ENCODE peak calls at places on chromosomes 5 and 9, in eight cellular contexts. K, H, U, N, A, T, W and Q are unnamed samples.

GRCh38 chr9:99368341-99369326 is 146.6 kb downstream of the SEC61B start:
- DNase-seq in N (no peak), U (peak; percentile 81), K (no peak), A (no peak), T (no peak), H (no peak), W (peak; percentile 79), Q (no peak)

GRCh38 chr9:6014668-6015270 is 655 bp downstream of the RANBP6 start:
- DNase-seq in T (no peak), W (no peak), K (no peak), U (peak; percentile 30), N (no peak), A (peak; percentile 2), H (no peak), Q (peak; percentile 62)

GRCh38 chr9:86407022-86407421 is 52.8 kb upstream of the TUT7 start:
- DNase-seq in N (no peak), H (no peak), W (no peak), T (no peak), U (peak; percentile 41), K (no peak), A (no peak), Q (no peak)

GRCh38 chr9:76562511-76562911 is 103.5 kb downstream of the GCNT1 start:
- DNase-seq in W (no peak), U (peak; percentile 62), N (no peak), K (no peak), T (no peak), H (no peak), A (no peak), Q (no peak)

GRCh38 chr5:179180061-179180460 is 119.9 kb downstream of the ZNF354C start:
- DNase-seq in K (no peak), N (no peak), U (no peak), H (no peak), A (no peak), T (no peak), W (no peak), Q (no peak)

GRCh38 chr9:81389569-81389993 is 299.8 kb downstream of the TLE1 start:
- DNase-seq in W (no peak), U (peak; percentile 85), H (peak; percentile 47), T (no peak), N (no peak), K (no peak), A (no peak), Q (peak; percentile 95)

GRCh38 chr5:157729858-157730257 is 1.4 kb upstream of the THG1L start:
- DNase-seq in T (no peak), U (no peak), A (no peak), W (no peak), H (no peak), K (no peak), N (no peak), Q (no peak)

GRCh38 chr5:72584466-72584865 is 77.3 kb upstream of the ZNF366 start:
- DNase-seq in H (no peak), A (no peak), U (peak; percentile 31), T (no peak), W (no peak), N (no peak), K (no peak), Q (no peak)

GRCh38 chr9:81604306-81605153 is 84.8 kb downstream of the TLE1 start:
- DNase-seq in K (no peak), N (no peak), W (no peak), A (no peak), H (no peak), U (no peak), T (no peak), Q (no peak)

GRCh38 chr9:79057576-79057975 is 514.2 kb upstream of the TLE4 start:
- DNase-seq in N (no peak), W (no peak), T (no peak), U (peak; percentile 23), A (no peak), H (no peak), K (no peak), Q (no peak)

GRCh38 chr5:96687812-96688453 is 25.8 kb downstream of the CAST start:
- DNase-seq in W (no peak), U (peak; percentile 40), H (no peak), T (no peak), A (peak; percentile 19), K (no peak), N (no peak), Q (no peak)

GRCh38 chr9:115341401-115341800 is 223.4 kb upstream of the TNC start:
- DNase-seq in H (no peak), W (no peak), U (peak; percentile 53), K (no peak), T (no peak), A (no peak), N (no peak), Q (no peak)

GRCh38 chr9:136648746-136649145 is 14.0 kb upstream of the EGFL7 start:
- DNase-seq in W (no peak), U (no peak), H (no peak), K (no peak), T (no peak), A (no peak), N (no peak), Q (no peak)

GRCh38 chr9:38417003-38417965 is 7.0 kb downstream of the IGFBPL1 start:
- DNase-seq in N (no peak), T (no peak), H (no peak), U (peak; percentile 29), A (no peak), K (no peak), W (no peak), Q (no peak)

GRCh38 chr9:6243746-6244145 is 28.1 kb downstream of the IL33 start:
- DNase-seq in U (peak; percentile 65), N (no peak), H (no peak), W (no peak), T (no peak), A (no peak), K (no peak), Q (no peak)

GRCh38 chr9:34927061-34927460 is 31.0 kb upstream of the PHF24 start:
- DNase-seq in T (no peak), K (peak; percentile 37), W (no peak), U (no peak), H (no peak), N (no peak), A (no peak), Q (no peak)

GRCh38 chr5:90359073-90359804 is 50.3 kb downstream of the CETN3 start:
- DNase-seq in A (no peak), H (no peak), U (no peak), N (no peak), K (no peak), T (no peak), W (no peak), Q (no peak)

GRCh38 chr5:68898961-68899471 is 194.8 kb upstream of the SLC30A5 start:
- DNase-seq in N (no peak), A (no peak), T (peak; percentile 77), H (no peak), K (no peak), U (peak; percentile 74), W (no peak), Q (no peak)